ENCODE peak calls at places on chromosome 20, in nine cellular contexts. One of them, this sample, is unnamed.

GRCh38 chr20:43032459-43032858 is 157.2 kb downstream of the PTPRT start:
- DNase-seq in left ventricle myocardium superior: no peak
- DNase-seq in stimulated activated CD4-positive, alpha-beta T cell treated with anti-CD3 and anti-CD28 coated beads, Interleukin-1b, Interleukin-23, amount 100 ng/mL, for 1 hour: no peak
- DNase-seq in T1000: no peak
- DNase-seq in astrocyte: no peak
- DNase-seq in lower lobe of right lung: no peak
- DNase-seq in SK-N-SH: no peak
- DNase-seq in SW480: no peak
- DNase-seq in GDM1: no peak
- DNase-seq in this sample: no peak

GRCh38 chr20:4555188-4555893 is 166.4 kb upstream of the PRND start:
- DNase-seq in left ventricle myocardium superior: no peak
- DNase-seq in stimulated activated CD4-positive, alpha-beta T cell treated with anti-CD3 and anti-CD28 coated beads, Interleukin-1b, Interleukin-23, amount 100 ng/mL, for 1 hour: no peak
- DNase-seq in T1000: no peak
- DNase-seq in astrocyte: peak
- DNase-seq in lower lobe of right lung: no peak
- DNase-seq in SK-N-SH: no peak
- DNase-seq in SW480: peak
- DNase-seq in GDM1: no peak
- DNase-seq in this sample: no peak

GRCh38 chr20:19543114-19543513 is 214.9 kb upstream of the RIN2 start:
- DNase-seq in left ventricle myocardium superior: no peak
- DNase-seq in stimulated activated CD4-positive, alpha-beta T cell treated with anti-CD3 and anti-CD28 coated beads, Interleukin-1b, Interleukin-23, amount 100 ng/mL, for 1 hour: no peak
- DNase-seq in T1000: no peak
- DNase-seq in astrocyte: no peak
- DNase-seq in lower lobe of right lung: no peak
- DNase-seq in SK-N-SH: no peak
- DNase-seq in SW480: no peak
- DNase-seq in GDM1: no peak
- DNase-seq in this sample: no peak

GRCh38 chr20:64245746-64246595 is 9.6 kb upstream of the PCMTD2 start:
- DNase-seq in left ventricle myocardium superior: no peak
- DNase-seq in stimulated activated CD4-positive, alpha-beta T cell treated with anti-CD3 and anti-CD28 coated beads, Interleukin-1b, Interleukin-23, amount 100 ng/mL, for 1 hour: no peak
- DNase-seq in T1000: no peak
- DNase-seq in astrocyte: no peak
- DNase-seq in lower lobe of right lung: no peak
- DNase-seq in SK-N-SH: peak
- DNase-seq in SW480: no peak
- DNase-seq in GDM1: no peak
- DNase-seq in this sample: no peak

GRCh38 chr20:21360686-21361085 is 36.6 kb downstream of the NKX2-4 start:
- DNase-seq in left ventricle myocardium superior: no peak
- DNase-seq in stimulated activated CD4-positive, alpha-beta T cell treated with anti-CD3 and anti-CD28 coated beads, Interleukin-1b, Interleukin-23, amount 100 ng/mL, for 1 hour: no peak
- DNase-seq in T1000: no peak
- DNase-seq in astrocyte: peak
- DNase-seq in lower lobe of right lung: no peak
- DNase-seq in SK-N-SH: no peak
- DNase-seq in SW480: no peak
- DNase-seq in GDM1: no peak
- DNase-seq in this sample: no peak

GRCh38 chr20:45452238-45452637 is 17.3 kb upstream of the WFDC2 start:
- DNase-seq in left ventricle myocardium superior: no peak
- DNase-seq in stimulated activated CD4-positive, alpha-beta T cell treated with anti-CD3 and anti-CD28 coated beads, Interleukin-1b, Interleukin-23, amount 100 ng/mL, for 1 hour: no peak
- DNase-seq in T1000: no peak
- DNase-seq in astrocyte: no peak
- DNase-seq in lower lobe of right lung: no peak
- DNase-seq in SK-N-SH: no peak
- DNase-seq in SW480: no peak
- DNase-seq in GDM1: no peak
- DNase-seq in this sample: no peak

GRCh38 chr20:36481380-36482043 is 59.8 kb upstream of the MYL9 start:
- DNase-seq in left ventricle myocardium superior: no peak
- DNase-seq in stimulated activated CD4-positive, alpha-beta T cell treated with anti-CD3 and anti-CD28 coated beads, Interleukin-1b, Interleukin-23, amount 100 ng/mL, for 1 hour: no peak
- DNase-seq in T1000: no peak
- DNase-seq in astrocyte: no peak
- DNase-seq in lower lobe of right lung: peak
- DNase-seq in SK-N-SH: no peak
- DNase-seq in SW480: no peak
- DNase-seq in GDM1: no peak
- DNase-seq in this sample: no peak

GRCh38 chr20:46195264-46196038 is 77.3 kb downstream of the CD40 start:
- DNase-seq in left ventricle myocardium superior: no peak
- DNase-seq in stimulated activated CD4-positive, alpha-beta T cell treated with anti-CD3 and anti-CD28 coated beads, Interleukin-1b, Interleukin-23, amount 100 ng/mL, for 1 hour: no peak
- DNase-seq in T1000: no peak
- DNase-seq in astrocyte: no peak
- DNase-seq in lower lobe of right lung: no peak
- DNase-seq in SK-N-SH: no peak
- DNase-seq in SW480: no peak
- DNase-seq in GDM1: no peak
- DNase-seq in this sample: peak

GRCh38 chr20:32959351-32960221 is 44.6 kb downstream of the SUN5 start:
- DNase-seq in left ventricle myocardium superior: no peak
- DNase-seq in stimulated activated CD4-positive, alpha-beta T cell treated with anti-CD3 and anti-CD28 coated beads, Interleukin-1b, Interleukin-23, amount 100 ng/mL, for 1 hour: no peak
- DNase-seq in T1000: no peak
- DNase-seq in astrocyte: no peak
- DNase-seq in lower lobe of right lung: no peak
- DNase-seq in SK-N-SH: no peak
- DNase-seq in SW480: no peak
- DNase-seq in GDM1: no peak
- DNase-seq in this sample: no peak

GRCh38 chr20:23270427-23270911 is 80.1 kb upstream of the NXT1 start:
- DNase-seq in left ventricle myocardium superior: no peak
- DNase-seq in stimulated activated CD4-positive, alpha-beta T cell treated with anti-CD3 and anti-CD28 coated beads, Interleukin-1b, Interleukin-23, amount 100 ng/mL, for 1 hour: no peak
- DNase-seq in T1000: no peak
- DNase-seq in astrocyte: peak
- DNase-seq in lower lobe of right lung: no peak
- DNase-seq in SK-N-SH: no peak
- DNase-seq in SW480: no peak
- DNase-seq in GDM1: no peak
- DNase-seq in this sample: no peak

GRCh38 chr20:10802201-10802600 is 128.4 kb upstream of the JAG1 start:
- DNase-seq in left ventricle myocardium superior: no peak
- DNase-seq in stimulated activated CD4-positive, alpha-beta T cell treated with anti-CD3 and anti-CD28 coated beads, Interleukin-1b, Interleukin-23, amount 100 ng/mL, for 1 hour: no peak
- DNase-seq in T1000: no peak
- DNase-seq in astrocyte: peak
- DNase-seq in lower lobe of right lung: no peak
- DNase-seq in SK-N-SH: no peak
- DNase-seq in SW480: no peak
- DNase-seq in GDM1: no peak
- DNase-seq in this sample: no peak

GRCh38 chr20:24838551-24839530 is 110.2 kb upstream of the CST7 start:
- DNase-seq in left ventricle myocardium superior: no peak
- DNase-seq in stimulated activated CD4-positive, alpha-beta T cell treated with anti-CD3 and anti-CD28 coated beads, Interleukin-1b, Interleukin-23, amount 100 ng/mL, for 1 hour: no peak
- DNase-seq in T1000: no peak
- DNase-seq in astrocyte: peak
- DNase-seq in lower lobe of right lung: no peak
- DNase-seq in SK-N-SH: no peak
- DNase-seq in SW480: no peak
- DNase-seq in GDM1: no peak
- DNase-seq in this sample: no peak

GRCh38 chr20:63093966-63094766 is 87.4 kb upstream of the BHLHE23 start:
- DNase-seq in left ventricle myocardium superior: no peak
- DNase-seq in stimulated activated CD4-positive, alpha-beta T cell treated with anti-CD3 and anti-CD28 coated beads, Interleukin-1b, Interleukin-23, amount 100 ng/mL, for 1 hour: no peak
- DNase-seq in T1000: no peak
- DNase-seq in astrocyte: no peak
- DNase-seq in lower lobe of right lung: peak
- DNase-seq in SK-N-SH: peak
- DNase-seq in SW480: no peak
- DNase-seq in GDM1: no peak
- DNase-seq in this sample: peak

This sample was measured in BE2C.